ENCODE peak calls at places on chromosomes 11 and 22, in seven cellular contexts. I is IMR-90, D is H1, M is sigmoid colon, V is tibial nerve, S is fibroblast of lung, H is upper lobe of right lung. K is an unnamed sample. For H3K4me1, the result is how much of the 10 kb centered on the place peaks cover.

GRCh38 chr11:38648597-38648996 is 2050.6 kb upstream of the RAG2 start:
- DNase-seq in H (no peak), S (peak), M (no peak), D (no peak), I (no peak), V (no peak), K (no peak)

GRCh38 chr11:92340839-92341238 is 116.2 kb downstream of the FAT3 start:
- DNase-seq in V (no peak), M (no peak), I (peak), D (peak), H (no peak), S (no peak), K (no peak)

GRCh38 chr11:119651802-119652584 is 77.0 kb downstream of the NECTIN1 start:
- DNase-seq in D (no peak), V (no peak), M (no peak), S (no peak), I (no peak), H (no peak), K (no peak)

GRCh38 chr22:44214187-44214586 is 33.5 kb downstream of the PARVG start:
- DNase-seq in D (peak), I (no peak), V (no peak), H (no peak), S (no peak), M (no peak), K (no peak)

GRCh38 chr11:120622189-120622912 is 110.8 kb downstream of the GRIK4 start:
- DNase-seq in S (peak), I (no peak), D (no peak), V (no peak), H (no peak), M (no peak), K (no peak)

GRCh38 chr11:62880231-62880802 is 379 bp upstream of the SLC3A2 start:
- DNase-seq in S (peak), H (no peak), D (no peak), I (peak), V (no peak), M (no peak), K (no peak)

GRCh38 chr22:20648306-20648903 is 125.5 kb upstream of the SERPIND1 start:
- DNase-seq in I (no peak), S (no peak), D (peak), M (no peak), V (no peak), H (no peak), K (no peak)

GRCh38 chr11:72673943-72674828 is at the start of gene PDE2A:
- DNase-seq in S (no peak), M (no peak), V (no peak), D (peak), H (no peak), I (no peak), K (no peak)

GRCh38 chr11:128472128-128473110 is 114.9 kb downstream of the ETS1 start:
- DNase-seq in I (peak), S (peak), M (no peak), D (no peak), H (no peak), V (no peak), K (peak)

GRCh38 chr22:49204599-49205214 is 623.0 kb downstream of the BRD1 start:
- DNase-seq in S (no peak), V (no peak), I (no peak), M (peak), D (peak), H (peak), K (peak)

GRCh38 chr11:19938866-19939265 is 221.4 kb downstream of the DBX1 start:
- DNase-seq in M (no peak), I (no peak), D (no peak), V (no peak), H (no peak), S (no peak), K (no peak)

GRCh38 chr11:47607380-47607779 is 13.2 kb upstream of the C1QTNF4 start:
- DNase-seq in V (no peak), S (peak), I (peak), H (no peak), M (no peak), D (no peak), K (no peak)

GRCh38 chr22:28017859-28018258 is 98.8 kb upstream of the PITPNB start:
- DNase-seq in D (no peak), I (no peak), V (peak), M (peak), S (no peak), H (peak), K (no peak)

GRCh38 chr11:20467458-20468185 is 80.1 kb downstream of the PRMT3 start:
- DNase-seq in M (no peak), S (no peak), I (peak), D (no peak), V (no peak), H (no peak), K (no peak)

GRCh38 chr22:24594569-24595120 is 1.8 kb upstream of the LRRC75B start:
- DNase-seq in M (no peak), V (no peak), S (no peak), I (no peak), D (no peak), H (peak), K (no peak)

GRCh38 chr22:39434243-39434653 is 22.6 kb upstream of the MGAT3 start:
- DNase-seq in H (no peak), V (no peak), D (no peak), S (no peak), I (no peak), M (no peak), K (no peak)

GRCh38 chr11:2691991-2692841 is 7.6 kb downstream of the KCNQ1OT1 start:
- DNase-seq in I (no peak), M (peak), V (no peak), D (no peak), S (no peak), H (peak), K (no peak)

DNA sequence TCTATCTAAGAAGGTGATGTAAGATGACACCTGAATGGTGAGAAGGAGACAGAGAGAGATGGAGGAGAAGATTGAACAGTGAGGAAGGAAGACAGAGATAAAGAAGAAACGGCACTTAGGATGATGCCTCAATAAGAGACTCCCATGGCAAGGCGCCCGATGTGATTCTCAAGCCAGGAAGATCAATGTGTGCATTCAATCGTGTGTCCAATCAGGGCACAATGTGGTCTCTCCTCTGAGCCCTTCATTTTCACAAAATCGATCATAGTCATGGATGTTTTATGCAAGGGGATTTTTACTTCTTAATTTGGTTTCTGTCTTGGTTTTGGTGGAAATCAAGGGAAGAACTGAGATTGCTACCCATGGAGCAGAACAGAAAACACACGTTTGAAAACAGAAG is 19.9 kb upstream of the TMPRSS13 start:
- DNase-seq in I (no peak), D (no peak), H (no peak), M (no peak), S (no peak), V (no peak), K (no peak)
- H3K4me1 ChIP-seq in I (under half), D (under half), H (under half), M (under half), S (under half), V (under half), K (half or more)

GRCh38 chr22:42369250-42370041 is 62.8 kb downstream of the NFAM1 start:
- DNase-seq in M (peak), H (peak), V (peak), S (peak), D (no peak), I (peak), K (peak)

GRCh38 chr22:42367980-42368378 is 64.2 kb downstream of the NFAM1 start:
- DNase-seq in D (no peak), I (no peak), V (no peak), M (peak), S (no peak), H (no peak), K (no peak)

GRCh38 chr22:42366815-42367581 is 65.2 kb downstream of the NFAM1 start:
- DNase-seq in H (no peak), I (no peak), D (no peak), M (peak), V (no peak), S (no peak), K (no peak)

GRCh38 chr22:42365942-42366660 is 66.1 kb downstream of the NFAM1 start:
- DNase-seq in D (no peak), M (no peak), I (no peak), H (no peak), S (no peak), V (no peak), K (no peak)

GRCh38 chr22:42368379-42369249 is 63.6 kb downstream of the NFAM1 start:
- DNase-seq in M (peak), H (no peak), S (no peak), I (no peak), V (no peak), D (peak), K (peak)
- H3K27ac ChIP-seq in M (peak), H (no peak), S (no peak), I (no peak), V (no peak), D (peak), K (no peak)

DNA sequence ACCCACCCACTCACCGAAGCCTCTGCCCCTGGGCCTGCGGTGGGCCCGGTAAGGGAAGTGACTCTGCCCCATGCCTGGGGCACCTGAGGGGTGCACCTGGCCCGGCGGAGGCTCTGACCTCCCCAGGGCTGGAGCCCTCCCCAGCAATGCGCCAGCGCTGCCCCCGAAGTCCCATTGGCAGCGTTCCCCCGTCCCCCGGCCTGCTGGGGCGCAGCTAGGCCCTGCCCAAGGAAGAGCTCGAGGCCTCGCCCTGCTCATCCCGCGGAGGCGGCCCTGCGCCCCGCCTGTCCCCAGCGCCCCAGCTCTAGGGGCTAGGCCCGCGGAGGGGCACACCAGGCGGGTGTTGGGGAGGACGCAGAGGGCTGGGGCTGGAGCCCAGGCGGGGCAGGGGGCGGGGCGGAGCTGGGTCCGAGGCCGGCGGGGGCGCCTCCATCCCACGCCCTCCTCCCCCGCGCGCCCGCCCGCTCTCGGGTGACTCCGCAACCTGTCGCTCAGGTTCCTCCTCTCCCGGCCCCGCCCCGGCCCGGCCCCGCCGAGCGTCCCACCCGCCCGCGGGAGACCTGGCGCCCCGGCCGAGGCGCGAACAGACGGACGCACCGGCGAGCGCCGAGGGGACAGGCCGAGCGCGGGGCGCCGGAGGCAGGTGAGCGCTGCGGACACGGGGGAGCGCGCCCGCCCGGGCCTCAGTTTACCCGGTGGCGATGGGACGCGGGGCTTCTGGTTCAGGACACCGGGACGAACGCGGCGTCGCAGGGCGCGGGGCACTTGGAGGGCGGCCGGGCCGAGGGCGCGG is at the start of gene EPS8L2:
- DNase-seq in S (no peak), V (no peak), M (peak), D (peak), H (peak), I (no peak), K (peak)
- H3K4me1 ChIP-seq in S (under half), V (half or more), M (under half), D (under half), H (under half), I (under half), K (under half)

GRCh38 chr11:9528141-9528511 is 45.3 kb upstream of the WEE1 start:
- DNase-seq in H (no peak), V (no peak), M (no peak), I (no peak), D (no peak), S (no peak), K (no peak)

GRCh38 chr11:9530020-9530628 is 43.3 kb upstream of the WEE1 start:
- DNase-seq in V (no peak), D (peak), I (no peak), H (no peak), M (no peak), S (no peak), K (no peak)

GRCh38 chr11:9527481-9528140 is 45.9 kb upstream of the WEE1 start:
- DNase-seq in S (peak), V (no peak), M (peak), H (no peak), D (no peak), I (peak), K (no peak)

GRCh38 chr11:9528573-9529332 is 44.7 kb upstream of the WEE1 start:
- DNase-seq in S (no peak), D (peak), V (no peak), M (no peak), H (no peak), I (no peak), K (no peak)

DNA sequence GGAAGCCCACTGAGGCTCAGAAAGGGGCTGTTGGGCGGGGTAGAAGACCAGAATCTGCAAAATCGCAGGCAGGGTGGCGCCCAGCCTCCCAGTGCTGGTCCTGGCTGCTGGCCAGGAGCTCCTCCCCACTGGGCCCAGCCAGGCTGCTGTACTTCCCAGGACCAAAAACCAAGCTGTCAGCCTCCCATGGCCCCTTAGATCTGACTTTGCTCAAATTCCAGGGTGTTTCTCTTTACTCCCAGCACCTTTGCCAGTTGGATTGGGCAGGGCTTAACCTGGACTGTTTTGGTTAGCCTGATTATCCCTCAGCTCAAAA is 44.2 kb upstream of the WEE1 start:
- DNase-seq in H (no peak), M (no peak), V (no peak), I (no peak), D (no peak), S (peak), K (no peak)
- H3K27ac ChIP-seq in H (no peak), M (peak), V (peak), I (no peak), D (no peak), S (no peak), K (no peak)

DNA sequence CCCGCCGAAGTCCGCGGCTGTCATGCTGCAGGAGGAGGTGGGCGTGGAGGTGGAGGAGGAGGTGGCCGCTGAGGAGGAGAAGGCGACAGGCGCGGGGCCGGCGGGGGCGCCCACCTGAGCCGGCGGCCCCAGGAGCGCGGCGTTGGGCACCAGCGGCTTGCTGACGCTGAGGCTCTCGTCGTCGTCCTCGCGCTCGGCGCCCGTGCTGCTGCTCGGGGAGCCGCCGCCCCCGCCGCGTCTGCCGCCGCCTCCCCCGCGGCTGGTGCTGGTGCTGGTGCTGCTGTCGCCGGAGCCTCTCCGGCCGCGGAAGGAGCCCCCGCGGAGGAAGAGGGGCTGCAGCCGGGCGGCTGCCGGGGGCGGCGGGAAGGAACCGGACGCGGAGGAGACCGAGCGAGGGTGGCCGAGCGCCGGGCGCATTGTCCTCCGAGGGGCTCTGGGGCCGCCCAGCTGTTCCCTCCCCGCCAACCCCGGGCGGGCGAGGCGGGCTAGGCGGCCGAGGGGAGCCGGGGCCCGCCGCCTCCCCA is 387 bp downstream of the TMEM121B start:
- DNase-seq in M (no peak), H (no peak), D (peak), S (peak), V (no peak), I (no peak), K (peak)
- H3K4me1 ChIP-seq in M (under half), H (under half), D (under half), S (under half), V (under half), I (under half), K (half or more)

GRCh38 chr22:30802202-30803166 is 107.8 kb downstream of the OSBP2 start:
- DNase-seq in I (peak), V (peak), M (peak), H (peak), S (peak), D (peak), K (peak)

GRCh38 chr22:30803679-30804078 is 109.0 kb downstream of the OSBP2 start:
- DNase-seq in S (no peak), M (no peak), V (no peak), H (no peak), D (no peak), I (no peak), K (no peak)

GRCh38 chr22:30801695-30802094 is 107.0 kb downstream of the OSBP2 start:
- DNase-seq in H (no peak), V (no peak), D (no peak), I (no peak), S (no peak), M (no peak), K (no peak)

GRCh38 chr22:30806391-30806861 is 111.8 kb downstream of the OSBP2 start:
- DNase-seq in H (no peak), D (peak), I (peak), M (no peak), S (peak), V (no peak), K (no peak)

DNA sequence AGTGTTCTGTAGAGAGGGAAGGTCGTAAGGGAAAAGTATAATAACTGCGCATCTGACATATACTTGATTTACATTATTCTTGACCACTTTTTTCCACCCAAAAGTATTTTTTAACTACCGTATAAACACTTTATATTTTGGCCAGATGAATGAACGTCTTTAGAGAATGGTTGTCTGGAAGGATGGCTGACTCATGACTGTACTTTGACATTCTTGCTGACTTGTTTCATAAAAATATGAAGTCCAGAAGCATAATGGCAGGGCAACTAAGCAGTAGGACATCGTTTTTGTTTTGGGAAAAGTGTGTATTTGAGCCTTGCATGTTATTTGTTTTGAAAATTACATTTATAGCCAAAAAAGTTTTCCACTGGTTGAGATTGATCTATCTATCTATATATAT is 110.0 kb downstream of the OSBP2 start:
- DNase-seq in S (peak), M (no peak), V (no peak), H (no peak), D (no peak), I (no peak), K (no peak)
- H3K27ac ChIP-seq in S (no peak), M (no peak), V (no peak), H (no peak), D (no peak), I (no peak), K (no peak)

GRCh38 chr22:35894464-35894878 is 134.2 kb downstream of the RBFOX2 start:
- DNase-seq in D (no peak), V (no peak), I (no peak), S (no peak), H (no peak), M (peak), K (no peak)

GRCh38 chr22:35894937-35895708 is 133.5 kb downstream of the RBFOX2 start:
- DNase-seq in D (no peak), S (peak), I (peak), V (no peak), H (no peak), M (peak), K (no peak)

GRCh38 chr22:35892192-35892591 is 136.4 kb downstream of the RBFOX2 start:
- DNase-seq in H (no peak), D (no peak), S (peak), M (no peak), I (peak), V (no peak), K (no peak)

GRCh38 chr22:35891442-35891841 is 137.2 kb downstream of the RBFOX2 start:
- DNase-seq in V (no peak), M (no peak), S (no peak), H (no peak), D (no peak), I (no peak), K (no peak)

DNA sequence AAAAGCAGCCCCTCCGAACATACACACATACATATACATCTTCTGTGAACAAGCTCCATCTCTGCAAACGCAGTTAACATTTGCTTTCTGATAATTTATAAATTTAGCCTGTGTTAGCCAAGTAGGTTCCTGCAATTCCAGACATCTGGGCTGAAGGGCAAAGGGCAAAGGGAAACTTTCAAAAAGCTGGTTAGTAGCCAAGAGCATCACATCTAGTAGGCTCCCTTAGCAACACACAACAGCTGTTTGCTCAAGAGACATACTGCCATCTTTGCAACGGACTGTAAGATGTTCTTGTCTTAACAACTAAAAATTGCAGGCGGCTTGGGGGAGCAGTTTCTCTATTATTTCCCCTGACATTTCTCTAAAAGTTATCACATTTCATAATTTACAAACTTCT is 134.9 kb downstream of the RBFOX2 start:
- DNase-seq in M (no peak), V (no peak), H (no peak), S (no peak), I (peak), D (no peak), K (no peak)
- H3K4me1 ChIP-seq in M (half or more), V (under half), H (under half), S (under half), I (under half), D (under half), K (under half)

GRCh38 chr11:10664005-10664404 is 29.6 kb downstream of the IRAG1 start:
- DNase-seq in V (no peak), M (no peak), D (no peak), S (no peak), I (no peak), H (no peak), K (no peak)
- H3K27ac ChIP-seq in V (peak), M (peak), D (no peak), S (no peak), I (no peak), H (no peak), K (no peak)

DNA sequence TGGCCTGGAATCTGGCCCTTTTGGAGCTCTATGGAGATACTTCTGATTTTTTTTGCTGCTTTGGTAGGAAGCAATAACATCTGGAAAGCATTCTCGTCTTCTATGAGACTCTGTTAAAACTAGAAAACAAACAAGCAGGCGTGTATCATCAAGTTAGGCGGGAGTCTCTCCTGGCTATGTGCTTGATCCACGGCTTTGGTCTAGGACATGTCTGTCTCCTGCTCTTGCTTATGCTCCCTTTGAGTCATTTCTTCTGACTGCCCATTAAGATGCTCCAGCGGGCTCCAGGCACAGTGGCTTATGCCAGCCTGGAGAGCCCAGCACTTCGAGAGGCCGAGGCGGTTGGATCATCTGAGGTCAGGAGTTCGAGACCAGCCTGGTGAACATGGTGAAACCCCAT is 121.3 kb upstream of the TTC12 start:
- DNase-seq in H (no peak), I (no peak), V (no peak), D (no peak), M (no peak), S (no peak), K (no peak)
- H3K4me1 ChIP-seq in H (under half), I (under half), V (under half), D (under half), M (under half), S (under half), K (under half)

K was measured in CD8-positive, alpha-beta T cell.